ENCODE peak calls at places on chromosome 4, in seven cellular contexts. Z is RKO; X is Calu3; V is glutamatergic neuron; R is MV-4-11; A is mesendoderm; L is activated CD4-positive, alpha-beta T cell treated with anti-CD3 and anti-CD28 coated beads, Interleukin-2, amount 10 ng/mL, durations not matched to agents 24 days and 14 days. I is an unnamed sample.
A peak's percentile ranks its signal among the peaks of the same experiment; 100 is the strongest.

GRCh38 chr4:20474119-20474518 is 222.4 kb downstream of the SLIT2 start:
- DNase-seq in A (peak; percentile 18), X (no peak), R (no peak), L (no peak), Z (peak; percentile 39), V (no peak), I (peak; percentile 34)

GRCh38 chr4:103067841-103068547 is 8.6 kb downstream of the SLC9B2 start:
- DNase-seq in Z (peak; percentile 59), X (no peak), V (no peak), R (no peak), L (no peak), A (peak; percentile 10), I (no peak)

GRCh38 chr4:102403115-102403514 is 57.8 kb upstream of the SLC39A8 start:
- DNase-seq in Z (no peak), A (no peak), X (no peak), R (peak; percentile 37), V (no peak), L (peak; percentile 2), I (no peak)

GRCh38 chr4:76074468-76074867 is at the start of gene ART3:
- DNase-seq in Z (no peak), L (no peak), V (no peak), A (no peak), X (no peak), R (no peak), I (no peak)

GRCh38 chr4:183637461-183637860 is 21.5 kb downstream of the RWDD4 start:
- DNase-seq in X (no peak), A (no peak), V (no peak), Z (peak; percentile 52), R (no peak), L (no peak), I (no peak)

GRCh38 chr4:73341454-73341853 is 62.6 kb upstream of the ALB start:
- DNase-seq in A (peak; percentile 84), X (peak; percentile 35), Z (peak; percentile 65), V (peak; percentile 38), L (peak; percentile 58), R (peak; percentile 11), I (peak; percentile 56)

GRCh38 chr4:108072300-108072699 is 82.6 kb downstream of the HADH start:
- DNase-seq in X (peak; percentile 3), A (no peak), Z (no peak), L (peak; percentile 90), R (no peak), V (no peak), I (peak; percentile 12)

GRCh38 chr4:153001626-153002025 is 65.5 kb downstream of the FHDC1 start:
- DNase-seq in L (no peak), A (no peak), V (no peak), Z (no peak), R (no peak), X (no peak), I (no peak)

GRCh38 chr4:162770761-162771490 is 395.8 kb downstream of the NAF1 start:
- DNase-seq in R (no peak), A (peak; percentile 10), L (no peak), X (no peak), V (no peak), Z (no peak), I (no peak)

GRCh38 chr4:10730590-10730989 is 46.0 kb upstream of the CLNK start:
- DNase-seq in R (no peak), A (no peak), Z (no peak), X (no peak), L (no peak), V (no peak), I (no peak)

GRCh38 chr4:38308728-38309315 is 348.6 kb downstream of the PTTG2 start:
- DNase-seq in A (no peak), Z (peak; percentile 70), X (no peak), R (no peak), L (no peak), V (no peak), I (no peak)

GRCh38 chr4:129063640-129064039 is 29.7 kb downstream of the SCLT1 start:
- DNase-seq in Z (no peak), X (no peak), V (no peak), A (no peak), R (no peak), L (no peak), I (no peak)

GRCh38 chr4:145734576-145735329 is 54.8 kb downstream of the C4orf51 start:
- DNase-seq in A (peak; percentile 79), R (no peak), X (peak; percentile 81), V (no peak), Z (peak; percentile 94), L (no peak), I (peak; percentile 59)

GRCh38 chr4:133719098-133719497 is 482.5 kb downstream of the PABPC4L start:
- DNase-seq in V (no peak), R (no peak), L (no peak), Z (no peak), A (no peak), X (no peak), I (no peak)

GRCh38 chr4:184345573-184345922 is 127.9 kb upstream of the ENPP6 start:
- DNase-seq in A (no peak), L (no peak), X (no peak), R (peak; percentile 76), Z (no peak), V (peak; percentile 30), I (no peak)

GRCh38 chr4:169397762-169398161 is 127.0 kb upstream of the SH3RF1 start:
- DNase-seq in A (no peak), R (no peak), Z (no peak), X (no peak), L (no peak), V (no peak), I (no peak)

GRCh38 chr4:151661873-151662272 is 98.9 kb downstream of the GATB start:
- DNase-seq in R (no peak), Z (no peak), X (no peak), V (no peak), A (no peak), L (no peak), I (no peak)

GRCh38 chr4:10608501-10609219 is 75.9 kb downstream of the CLNK start:
- DNase-seq in R (no peak), X (no peak), L (no peak), V (no peak), A (no peak), Z (no peak), I (no peak)

GRCh38 chr4:8910100-8910821 is 38.6 kb upstream of the HMX1 start:
- DNase-seq in R (no peak), Z (no peak), A (no peak), V (no peak), L (no peak), X (no peak), I (no peak)

GRCh38 chr4:40963912-40964478 is 214.2 kb downstream of the NSUN7 start:
- DNase-seq in L (no peak), Z (no peak), R (no peak), V (no peak), X (no peak), A (no peak), I (no peak)

GRCh38 chr4:13940921-13941320 is 313.4 kb upstream of the BOD1L1 start:
- DNase-seq in L (no peak), X (no peak), A (no peak), V (no peak), Z (no peak), R (no peak), I (no peak)

GRCh38 chr4:105280338-105280809 is 133.7 kb downstream of the TET2 start:
- DNase-seq in Z (peak; percentile 16), R (no peak), V (no peak), X (no peak), A (no peak), L (no peak), I (no peak)

GRCh38 chr4:96472103-96472867 is 632.4 kb downstream of the PDHA2 start:
- DNase-seq in V (no peak), Z (no peak), L (no peak), R (no peak), X (peak; percentile 8), A (peak; percentile 20), I (no peak)

GRCh38 chr4:3879681-3880594 is 113.8 kb downstream of the ADRA2C start:
- DNase-seq in L (peak; percentile 70), V (no peak), R (no peak), Z (no peak), X (no peak), A (no peak), I (no peak)

GRCh38 chr4:125254111-125254510 is 60.6 kb upstream of the FAT4 start:
- DNase-seq in Z (no peak), V (no peak), A (no peak), X (no peak), R (no peak), L (no peak), I (no peak)

GRCh38 chr4:78145622-78146021 is 88.5 kb downstream of the FRAS1 start:
- DNase-seq in R (no peak), L (no peak), V (no peak), A (peak; percentile 68), Z (no peak), X (no peak), I (no peak)

GRCh38 chr4:39732728-39733127 is 34.8 kb downstream of the UBE2K start:
- DNase-seq in A (peak; percentile 21), X (no peak), Z (peak; percentile 54), L (no peak), V (no peak), R (no peak), I (no peak)

GRCh38 chr4:165398570-165398969 is 19.8 kb downstream of the CPE start:
- DNase-seq in X (peak; percentile 4), V (peak; percentile 32), R (no peak), Z (peak; percentile 39), L (no peak), A (peak; percentile 80), I (peak; percentile 15)

GRCh38 chr4:100311181-100311580 is 120.9 kb upstream of the DDIT4L start:
- DNase-seq in V (no peak), L (no peak), A (peak; percentile 82), X (no peak), R (peak; percentile 57), Z (peak; percentile 14), I (peak; percentile 66)

GRCh38 chr4:25896782-25897539 is 17.1 kb upstream of the SMIM20 start:
- DNase-seq in R (no peak), V (no peak), X (no peak), L (no peak), Z (no peak), A (no peak), I (no peak)